ENCODE peak calls at places on chromosomes 4 and X, in seven cellular contexts. L is activated B cell treated with CpG ODN at 0.5 μM for 24 hours, J is gastroesophageal sphincter, B is aorta, F is HCT116, X is SK-N-SH treated with all-trans-retinoic acid at 6 μM for 48 hours, P is heart left ventricle. D is an unnamed sample.

GRCh38 chr4:28686618-28687017 is 1826.0 kb downstream of the STIM2 start:
- ATAC-seq in L (no peak), J (no peak), X (peak; percentile 92), B (no peak), F (peak; percentile 100), P (peak; percentile 66), D (no peak)

GRCh38 chrX:149650162-149650561 is 18.6 kb upstream of the TMEM185A start:
- ATAC-seq in F (no peak), X (no peak), L (peak; percentile 42), B (no peak), J (no peak), P (no peak), D (peak; percentile 83)

GRCh38 chrX:17361620-17362019 is 13.4 kb upstream of the NHS start:
- ATAC-seq in P (no peak), J (no peak), X (peak; percentile 68), L (no peak), F (peak; percentile 76), B (no peak), D (no peak)

GRCh38 chrX:123450217-123450616 is 266.1 kb downstream of the GRIA3 start:
- ATAC-seq in B (no peak), J (no peak), L (no peak), X (no peak), P (no peak), F (no peak), D (no peak)

GRCh38 chr4:141002323-141002805 is 130.9 kb downstream of the RNF150 start:
- ATAC-seq in F (no peak), J (peak; percentile 72), L (no peak), B (peak; percentile 60), X (no peak), P (peak; percentile 89), D (no peak)

GRCh38 chr4:113620032-113620431 is 141.5 kb downstream of the CAMK2D start:
- ATAC-seq in B (no peak), X (no peak), F (no peak), J (no peak), P (no peak), L (no peak), D (no peak)

GRCh38 chrX:63784902-63785692 is at the start of gene ARHGEF9:
- ATAC-seq in F (no peak), X (peak; percentile 86), B (peak; percentile 34), P (peak; percentile 78), J (peak; percentile 60), L (no peak), D (no peak)

GRCh38 chr4:5051692-5052423 is 578 bp downstream of the STK32B start:
- ATAC-seq in P (peak; percentile 38), F (no peak), X (peak; percentile 30), L (no peak), B (no peak), J (peak; percentile 30), D (peak; percentile 29)

GRCh38 chr4:3040447-3041191 is 33.7 kb downstream of the HTT-AS start:
- ATAC-seq in J (no peak), L (peak; percentile 28), X (no peak), P (no peak), B (no peak), F (no peak), D (peak; percentile 69)

D was measured in stimulated activated memory B cell treated with anti-CD40 and anti-IgM and Interleukin-4, amounts not matched to agents 10 μg/mL and 1 μg/mL and 100 μg/mL, for 72 hours.